ENCODE peak calls at places on chromosomes 11 and 22, in seven cellular contexts. U is stomach, Y is sigmoid colon, P is heart left ventricle, D is HCT116, F is IMR-90, J is A549. C is an unnamed sample.

GRCh38 chr11:28679795-28680194 is 571.6 kb downstream of the METTL15 start:
- DNase-seq in U (no peak), Y (no peak), P (no peak), D (no peak), F (peak), J (no peak), C (no peak)

GRCh38 chr11:2674681-2675131 is 25.1 kb downstream of the KCNQ1OT1 start:
- DNase-seq in U (peak), Y (peak), P (no peak), D (no peak), F (no peak), J (no peak), C (no peak)

GRCh38 chr11:71498091-71498490 is 29.0 kb upstream of the KRTAP5-7 start:
- DNase-seq in U (peak), Y (no peak), P (no peak), D (no peak), F (no peak), J (no peak), C (no peak)

GRCh38 chr11:134866981-134867675 is 455.1 kb upstream of the B3GAT1 start:
- DNase-seq in U (no peak), Y (no peak), P (no peak), D (no peak), F (no peak), J (no peak), C (no peak)

GRCh38 chr11:44261800-44262591 is 47.9 kb downstream of the ALX4 start:
- DNase-seq in U (no peak), Y (no peak), P (no peak), D (no peak), F (no peak), J (no peak), C (no peak)

GRCh38 chr11:114738954-114739353 is 60.6 kb downstream of the NXPE2 start:
- DNase-seq in U (peak), Y (no peak), P (no peak), D (peak), F (peak), J (peak), C (peak)

GRCh38 chr22:17944205-17944725 is 80.1 kb downstream of the MICAL3 start:
- DNase-seq in U (no peak), Y (no peak), P (no peak), D (no peak), F (no peak), J (no peak), C (no peak)

GRCh38 chr11:396948-397548 is 3.0 kb downstream of the PKP3 start:
- DNase-seq in U (no peak), Y (peak), P (peak), D (no peak), F (peak), J (no peak), C (no peak)

GRCh38 chr11:111541209-111542061 is 915 bp downstream of the LAYN start:
- DNase-seq in U (no peak), Y (peak), P (peak), D (no peak), F (peak), J (no peak), C (peak)

GRCh38 chr11:69878927-69879733 is 59.9 kb upstream of the FGF3 start:
- DNase-seq in U (no peak), Y (peak), P (peak), D (no peak), F (no peak), J (no peak), C (no peak)

GRCh38 chr22:31230871-31231621 is 18.9 kb downstream of the LIMK2 start:
- DNase-seq in U (peak), Y (no peak), P (no peak), D (no peak), F (peak), J (no peak), C (peak)

GRCh38 chr11:11973361-11973800 is 35.0 kb downstream of the DKK3 start:
- DNase-seq in U (peak), Y (peak), P (peak), D (no peak), F (peak), J (no peak), C (no peak)

GRCh38 chr11:117413616-117414015 is 86.0 kb downstream of the CEP164 start:
- DNase-seq in U (no peak), Y (no peak), P (no peak), D (no peak), F (no peak), J (no peak), C (no peak)

GRCh38 chr11:914747-915493 is 4.3 kb upstream of the CHID1 start:
- DNase-seq in U (peak), Y (peak), P (peak), D (no peak), F (no peak), J (no peak), C (no peak)

GRCh38 chr11:27497911-27498310 is 8.7 kb downstream of the LIN7C start:
- DNase-seq in U (no peak), Y (no peak), P (no peak), D (no peak), F (no peak), J (no peak), C (no peak)

GRCh38 chr11:2267306-2267861 is 3.0 kb downstream of the ASCL2 start:
- DNase-seq in U (no peak), Y (no peak), P (no peak), D (no peak), F (no peak), J (no peak), C (no peak)

GRCh38 chr11:96311120-96311568 is 31.9 kb downstream of the MAML2 start:
- DNase-seq in U (no peak), Y (no peak), P (no peak), D (no peak), F (peak), J (no peak), C (no peak)

DNA sequence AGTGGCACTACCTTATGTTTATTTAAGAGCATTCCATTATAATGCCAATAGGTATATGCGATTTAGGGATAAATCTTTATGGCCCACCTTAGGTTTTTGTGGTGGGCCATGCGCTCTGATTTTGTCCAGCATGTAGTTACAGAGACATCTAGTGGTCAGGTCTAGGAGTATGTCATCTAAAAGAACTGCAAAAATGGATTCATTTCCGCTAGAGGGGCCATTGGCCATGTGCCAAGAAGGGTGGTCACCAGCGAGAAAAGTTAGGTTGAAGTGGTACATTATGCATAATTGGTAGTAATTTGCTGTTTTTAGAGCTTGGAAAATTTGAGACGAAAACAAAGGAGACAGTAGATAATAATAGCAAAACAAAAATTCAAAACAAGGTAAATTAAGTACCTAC is 27.7 kb downstream of the LRRC4C start:
- DNase-seq in U (no peak), Y (no peak), P (no peak), D (no peak), F (no peak), J (no peak), C (peak)
- TF ChIP-seq CTCF in U (no peak), Y (no peak), P (peak), D (peak), F (peak), J (no peak), C (peak)

GRCh38 chr11:83194284-83195175 is 1.0 kb downstream of the ANKRD42 start:
- DNase-seq in U (peak), Y (peak), P (peak), D (no peak), F (peak), J (peak), C (peak)

GRCh38 chr11:83195176-83195531 is 1.6 kb downstream of the ANKRD42 start:
- DNase-seq in U (no peak), Y (no peak), P (no peak), D (no peak), F (peak), J (peak), C (peak)

GRCh38 chr11:83191986-83192385 is 1.5 kb upstream of the ANKRD42 start:
- DNase-seq in U (no peak), Y (no peak), P (no peak), D (no peak), F (no peak), J (no peak), C (no peak)

GRCh38 chr11:83192846-83193245 is 666 bp upstream of the ANKRD42 start:
- DNase-seq in U (no peak), Y (no peak), P (no peak), D (no peak), F (no peak), J (no peak), C (no peak)

DNA sequence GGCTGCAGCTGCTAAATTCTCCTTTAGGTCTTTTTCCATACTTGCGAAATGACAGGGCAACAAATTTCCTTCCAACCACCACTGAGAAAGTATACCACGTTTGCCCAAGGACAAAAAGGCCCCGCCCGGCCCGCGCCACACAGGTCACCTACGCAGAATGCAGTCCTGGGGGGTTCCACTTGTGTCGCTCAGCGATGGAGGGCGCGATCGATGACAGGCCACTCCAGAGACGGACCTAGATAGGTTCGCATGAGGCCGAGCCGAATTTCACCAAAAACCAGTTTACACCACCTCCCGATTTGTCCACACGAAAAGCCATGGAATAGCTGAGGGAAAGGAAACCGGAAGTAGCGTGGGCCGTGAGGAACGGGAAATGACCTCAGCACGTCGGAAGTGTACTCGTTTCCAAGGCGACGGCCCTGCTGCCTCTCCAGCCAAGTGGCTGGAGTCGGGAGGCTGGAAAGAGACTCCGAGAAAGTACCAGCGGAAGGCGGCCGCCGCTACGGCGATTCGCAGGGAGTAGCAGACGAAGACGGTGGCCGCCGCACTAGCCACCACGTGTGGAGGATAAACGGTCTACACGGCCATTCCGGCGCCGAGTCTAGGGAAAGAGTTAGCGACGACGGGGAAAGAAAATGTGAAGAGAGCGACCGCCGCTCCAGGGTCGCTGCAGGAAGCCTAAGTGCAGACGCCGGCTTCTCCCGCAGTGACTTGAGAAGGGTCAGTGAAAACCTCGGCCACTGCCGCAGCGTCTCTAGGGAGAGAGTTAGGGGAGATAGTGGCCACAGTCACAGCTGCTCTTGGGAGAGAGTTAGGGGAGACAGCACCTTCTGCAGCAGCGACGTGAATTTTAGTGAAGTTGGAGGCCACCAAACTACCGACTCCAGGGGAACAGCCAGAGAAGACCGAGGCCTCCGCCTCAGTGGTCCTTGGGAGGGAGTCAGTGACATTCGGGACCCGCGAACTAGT is at the start of gene ANKRD42:
- DNase-seq in U (peak), Y (peak), P (peak), D (peak), F (peak), J (peak), C (peak)
- TF ChIP-seq POLR2A in U (no peak), Y (peak), P (no peak), D (peak), F (peak), J (peak), C (peak)

GRCh38 chr22:46738961-46739870 is 1.2 kb upstream of the CERK start:
- DNase-seq in U (peak), Y (no peak), P (peak), D (peak), F (peak), J (peak), C (peak)
- TF ChIP-seq CTCF in U (no peak), Y (no peak), P (no peak), D (peak), F (peak), J (peak), C (no peak)

DNA sequence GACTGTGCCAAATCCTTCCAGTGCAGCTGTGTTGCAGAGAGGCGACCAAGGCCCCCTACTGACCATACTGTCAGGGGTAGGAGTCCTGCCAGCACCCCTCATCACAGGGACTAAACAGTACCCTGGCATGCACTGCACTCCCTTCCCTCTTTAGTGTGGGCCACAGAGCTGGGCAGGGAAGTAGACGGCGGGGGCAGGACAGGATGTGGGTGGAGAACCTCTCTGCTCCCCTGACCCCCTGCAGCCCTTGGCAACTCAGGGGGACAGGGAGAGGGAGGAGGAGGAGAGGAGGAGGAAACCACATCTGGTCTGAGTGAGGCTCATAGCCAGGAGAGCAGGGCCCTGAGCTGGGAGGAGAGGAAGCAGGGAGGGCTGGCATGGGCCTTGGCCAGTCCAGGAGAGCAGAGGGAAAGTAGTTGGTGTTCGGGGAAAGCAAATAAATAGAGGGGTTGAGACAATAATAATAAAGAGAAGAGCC is 61.7 kb downstream of the RPUSD4 start:
- DNase-seq in U (no peak), Y (peak), P (no peak), D (no peak), F (no peak), J (no peak), C (peak)
- TF ChIP-seq POLR2A in U (no peak), Y (no peak), P (no peak), D (no peak), F (no peak), J (no peak), C (no peak)

GRCh38 chr22:41525450-41526225 is 18.6 kb downstream of the POLR3H start:
- DNase-seq in U (no peak), Y (no peak), P (no peak), D (no peak), F (no peak), J (no peak), C (no peak)

GRCh38 chr22:41522813-41523212 is 21.5 kb downstream of the POLR3H start:
- DNase-seq in U (no peak), Y (no peak), P (no peak), D (no peak), F (no peak), J (no peak), C (no peak)

GRCh38 chr22:41524809-41525449 is 19.3 kb downstream of the POLR3H start:
- DNase-seq in U (peak), Y (no peak), P (no peak), D (no peak), F (no peak), J (no peak), C (peak)

GRCh38 chr22:41524283-41524682 is 20.0 kb downstream of the POLR3H start:
- DNase-seq in U (peak), Y (peak), P (peak), D (no peak), F (peak), J (no peak), C (no peak)

GRCh38 chr22:41523464-41524221 is 20.6 kb downstream of the POLR3H start:
- DNase-seq in U (peak), Y (no peak), P (peak), D (no peak), F (peak), J (no peak), C (no peak)
- TF ChIP-seq CTCF in U (no peak), Y (no peak), P (no peak), D (no peak), F (no peak), J (no peak), C (peak)

C was measured in NB4.